ENCODE peak calls at places on chromosomes 16 and 17, in ten cellular contexts. Z is skeletal muscle cell; K is NCI-H774; W is CD4-positive, alpha-beta memory T cell; O is mucosa of gallbladder; Y is H54; N is nephron progenitor cell; X is NCI-H69; R is activated T-cell treated with anti-CD3 and anti-CD28 coated beads, Interleukin-2, amount 50 U/mL, for 4 hours; M is retinal pigment epithelial cell. B is an unnamed sample.
A peak's percentile ranks its signal among the peaks of the same experiment; 100 is the strongest.

GRCh38 chr16:51839697-51840462 is 688.8 kb upstream of the SALL1 start:
- DNase-seq in Z (no peak), K (no peak), W (no peak), O (no peak), Y (no peak), N (no peak), X (no peak), R (no peak), M (peak; percentile 78), B (peak; percentile 89)

GRCh38 chr16:61791465-61791864 is 244.8 kb downstream of the CDH8 start:
- DNase-seq in Z (no peak), K (no peak), W (no peak), O (no peak), Y (no peak), N (no peak), X (no peak), R (no peak), M (no peak), B (no peak)

GRCh38 chr17:41492351-41492750 is 2.6 kb upstream of the KRT36 start:
- DNase-seq in Z (peak; percentile 23), K (no peak), W (no peak), O (no peak), Y (no peak), N (no peak), X (no peak), R (no peak), M (peak; percentile 51), B (peak; percentile 71)

GRCh38 chr16:7362231-7362630 is 29.6 kb downstream of the RBFOX1 start:
- DNase-seq in Z (no peak), K (no peak), W (no peak), O (no peak), Y (no peak), N (no peak), X (no peak), R (no peak), M (no peak), B (no peak)

GRCh38 chr16:68131813-68132706 is 46.9 kb downstream of the NFATC3 start:
- DNase-seq in Z (no peak), K (no peak), W (peak; percentile 60), O (no peak), Y (no peak), N (no peak), X (no peak), R (no peak), M (no peak), B (no peak)

GRCh38 chr16:66661210-66661560 is 35.4 kb downstream of the CMTM4 start:
- DNase-seq in Z (no peak), K (no peak), W (no peak), O (no peak), Y (no peak), N (no peak), X (peak; percentile 38), R (no peak), M (no peak), B (no peak)

GRCh38 chr17:19996502-19996901 is 12.7 kb upstream of the SPECC1 start:
- DNase-seq in Z (no peak), K (no peak), W (no peak), O (no peak), Y (no peak), N (peak; percentile 35), X (peak; percentile 20), R (no peak), M (no peak), B (no peak)

GRCh38 chr16:3952342-3953131 is 72.0 kb upstream of the CREBBP start:
- DNase-seq in Z (peak; percentile 64), K (no peak), W (no peak), O (peak; percentile 44), Y (no peak), N (no peak), X (no peak), R (no peak), M (peak; percentile 54), B (no peak)

GRCh38 chr17:75151893-75152292 is 2.4 kb downstream of the JPT1 start:
- DNase-seq in Z (no peak), K (no peak), W (no peak), O (no peak), Y (no peak), N (no peak), X (peak; percentile 68), R (no peak), M (no peak), B (no peak)

GRCh38 chr16:81424761-81425160 is 19.8 kb upstream of the CMIP start:
- DNase-seq in Z (no peak), K (no peak), W (no peak), O (no peak), Y (no peak), N (no peak), X (peak; percentile 10), R (no peak), M (no peak), B (no peak)

GRCh38 chr16:19127205-19127604 is 13.4 kb downstream of the ITPRIPL2 start:
- DNase-seq in Z (no peak), K (no peak), W (no peak), O (no peak), Y (no peak), N (no peak), X (no peak), R (no peak), M (no peak), B (no peak)

GRCh38 chr16:51465026-51465425 is 314.0 kb upstream of the SALL1 start:
- DNase-seq in Z (peak; percentile 52), K (no peak), W (no peak), O (no peak), Y (no peak), N (no peak), X (no peak), R (no peak), M (peak; percentile 37), B (peak; percentile 60)

GRCh38 chr16:13864689-13865088 is 55.3 kb upstream of the ERCC4 start:
- DNase-seq in Z (no peak), K (no peak), W (no peak), O (no peak), Y (no peak), N (no peak), X (no peak), R (no peak), M (no peak), B (no peak)

GRCh38 chr17:57749701-57750100 is 4.6 kb upstream of the CCDC182 start:
- DNase-seq in Z (no peak), K (no peak), W (no peak), O (no peak), Y (no peak), N (no peak), X (no peak), R (no peak), M (no peak), B (no peak)

B was measured in HCEC 1CT.